ENCODE peak calls at places on chromosomes 1 and 21, in six cellular contexts. P is IMR-90, H is H1, Y is neuronal stem cell, U is H9, Z is trophoblast cell. J is an unnamed sample.

GRCh38 chr1:227944931-227945890 is 2.5 kb downstream of the WNT9A start:
- DNase-seq in P (no peak), H (no peak), Y (no peak), U (peak), Z (no peak), J (no peak)

GRCh38 chr1:64363616-64364015 is 106.3 kb upstream of the CACHD1 start:
- DNase-seq in P (no peak), H (no peak), Y (no peak), U (no peak), Z (no peak), J (no peak)

GRCh38 chr1:93029317-93029716 is 49.8 kb upstream of the MTF2 start:
- DNase-seq in P (no peak), H (no peak), Y (no peak), U (no peak), Z (no peak), J (no peak)

GRCh38 chr1:94275116-94275515 is 37.7 kb upstream of the ARHGAP29 start:
- DNase-seq in P (no peak), H (no peak), Y (no peak), U (no peak), Z (peak), J (peak)

GRCh38 chr1:11285883-11286734 is 13.1 kb downstream of the UBIAD1 start:
- DNase-seq in P (peak), H (peak), Y (no peak), U (no peak), Z (no peak), J (no peak)

GRCh38 chr1:189237008-189237407 is 1240.7 kb downstream of the BRINP3 start:
- DNase-seq in P (no peak), H (no peak), Y (no peak), U (no peak), Z (no peak), J (no peak)

GRCh38 chr1:83805921-83806320 is 193.0 kb downstream of the TTLL7 start:
- DNase-seq in P (no peak), H (no peak), Y (no peak), U (no peak), Z (no peak), J (no peak)

GRCh38 chr21:20999567-21000169 is 1.5 kb downstream of the NCAM2 start:
- DNase-seq in P (peak), H (peak), Y (peak), U (peak), Z (peak), J (peak)

GRCh38 chr1:30780409-30780808 is 22.8 kb upstream of the LAPTM5 start:
- DNase-seq in P (no peak), H (no peak), Y (no peak), U (no peak), Z (peak), J (no peak)

GRCh38 chr21:44711327-44712202 is at the start of gene TSPEAR:
- DNase-seq in P (no peak), H (peak), Y (no peak), U (peak), Z (peak), J (no peak)

GRCh38 chr1:219573960-219574359 is 38.9 kb downstream of the ZC3H11B start:
- DNase-seq in P (no peak), H (no peak), Y (no peak), U (no peak), Z (no peak), J (no peak)

GRCh38 chr1:43885311-43885801 is 48.2 kb upstream of the ARTN start:
- DNase-seq in P (no peak), H (peak), Y (peak), U (peak), Z (no peak), J (peak)

GRCh38 chr1:212621830-212622315 is 13.3 kb downstream of the ATF3 start:
- DNase-seq in P (no peak), H (no peak), Y (no peak), U (no peak), Z (peak), J (peak)

GRCh38 chr1:2194319-2194897 is at the start of gene FAAP20:
- DNase-seq in P (peak), H (no peak), Y (no peak), U (peak), Z (peak), J (no peak)

GRCh38 chr1:216523449-216524190 is 100.4 kb upstream of the USH2A start:
- DNase-seq in P (peak), H (no peak), Y (no peak), U (no peak), Z (no peak), J (peak)

GRCh38 chr21:44374601-44375280 is 21.3 kb downstream of the TRPM2 start:
- DNase-seq in P (no peak), H (no peak), Y (no peak), U (no peak), Z (no peak), J (no peak)

GRCh38 chr1:36352141-36352909 is 28.9 kb upstream of the EVA1B start:
- DNase-seq in P (peak), H (no peak), Y (no peak), U (no peak), Z (peak), J (peak)

GRCh38 chr1:48916121-48917069 is 139.7 kb upstream of the BEND5 start:
- DNase-seq in P (peak), H (peak), Y (peak), U (peak), Z (peak), J (peak)

GRCh38 chr1:116203192-116203723 is 92.1 kb downstream of the MAB21L3 start:
- DNase-seq in P (no peak), H (no peak), Y (no peak), U (no peak), Z (no peak), J (no peak)

GRCh38 chr1:58649555-58649954 is 50.3 kb downstream of the MYSM1 start:
- DNase-seq in P (no peak), H (no peak), Y (no peak), U (no peak), Z (no peak), J (no peak)

GRCh38 chr1:60280256-60280655 is 206.7 kb upstream of the C1orf87 start:
- DNase-seq in P (no peak), H (no peak), Y (no peak), U (no peak), Z (no peak), J (no peak)

GRCh38 chr1:117857434-117857833 is 72.0 kb downstream of the GDAP2 start:
- DNase-seq in P (peak), H (no peak), Y (no peak), U (no peak), Z (no peak), J (peak)

GRCh38 chr21:17900990-17901385 is 81.8 kb upstream of the C21orf91 start:
- DNase-seq in P (no peak), H (no peak), Y (no peak), U (no peak), Z (no peak), J (no peak)

GRCh38 chr1:238487931-238488330 is 597.2 kb upstream of the ZP4 start:
- DNase-seq in P (peak), H (no peak), Y (no peak), U (no peak), Z (peak), J (no peak)

GRCh38 chr1:67336783-67337182 is 29.1 kb downstream of the IL12RB2 start:
- DNase-seq in P (no peak), H (no peak), Y (no peak), U (no peak), Z (no peak), J (no peak)

GRCh38 chr1:40315795-40316594 is 1.1 kb downstream of the COL9A2 start:
- DNase-seq in P (no peak), H (peak), Y (peak), U (peak), Z (peak), J (peak)

GRCh38 chr1:57024855-57025254 is 59.0 kb upstream of the C8B start:
- DNase-seq in P (no peak), H (no peak), Y (no peak), U (no peak), Z (no peak), J (no peak)

GRCh38 chr1:183024352-183025337 is 1.4 kb downstream of the LAMC1 start:
- DNase-seq in P (no peak), H (no peak), Y (peak), U (no peak), Z (no peak), J (peak)
- H3K27ac ChIP-seq in P (peak), H (no peak), Y (no peak), U (no peak), Z (no peak), J (peak)

DNA sequence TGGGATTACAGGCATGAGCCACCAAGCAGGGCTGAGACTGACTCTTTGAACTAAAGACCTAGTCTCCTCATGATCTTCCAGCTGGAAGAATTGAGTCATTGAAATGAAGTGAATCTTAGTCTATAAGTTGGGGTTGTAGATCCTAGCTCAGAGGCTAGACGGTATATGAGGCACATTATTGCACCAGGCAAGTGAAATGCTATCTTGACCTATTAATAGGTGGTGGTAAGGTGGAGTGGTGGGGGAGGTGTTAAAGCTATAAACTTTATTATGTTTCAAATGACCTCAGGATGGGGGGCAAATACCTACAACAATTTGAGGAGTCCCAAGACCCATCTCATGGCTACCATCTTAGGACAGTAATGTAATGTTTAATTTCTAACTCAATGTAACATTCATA is 36.8 kb upstream of the SLC16A1 start:
- DNase-seq in P (no peak), H (no peak), Y (no peak), U (no peak), Z (no peak), J (no peak)
- H4K91ac ChIP-seq in P (no peak), H (no peak), Y (no peak), U (no peak), Z (no peak), J (no peak)

GRCh38 chr21:36654796-36655325 is 44.1 kb upstream of the SIM2 start:
- DNase-seq in P (no peak), H (no peak), Y (no peak), U (no peak), Z (no peak), J (no peak)
- H3K27ac ChIP-seq in P (no peak), H (no peak), Y (no peak), U (no peak), Z (no peak), J (no peak)

GRCh38 chr1:202293620-202294019 is 48.1 kb downstream of the UBE2T start:
- DNase-seq in P (no peak), H (no peak), Y (no peak), U (no peak), Z (no peak), J (peak)
- H4K91ac ChIP-seq in P (no peak), H (no peak), Y (no peak), U (no peak), Z (no peak), J (no peak)

J was measured in mesenchymal stem cell.